ENCODE peak calls at places on chromosome 13, in six cellular contexts. One of them, this sample, is unnamed.

GRCh38 chr13:38045278-38046048 is 175.9 kb upstream of the TRPC4 start:
- DNase-seq in choroid plexus epithelial cell: peak; percentile 79
- DNase-seq in psoas muscle: no peak
- DNase-seq in AG04450: no peak
- DNase-seq in tibial artery: no peak
- DNase-seq in GM20000: no peak
- DNase-seq in this sample: no peak

GRCh38 chr13:31908696-31909386 is 122.7 kb upstream of the FRY start:
- DNase-seq in choroid plexus epithelial cell: no peak
- DNase-seq in psoas muscle: no peak
- DNase-seq in AG04450: no peak
- DNase-seq in tibial artery: no peak
- DNase-seq in GM20000: no peak
- DNase-seq in this sample: no peak

GRCh38 chr13:30004204-30004603 is 153.8 kb upstream of the UBL3 start:
- DNase-seq in choroid plexus epithelial cell: no peak
- DNase-seq in psoas muscle: no peak
- DNase-seq in AG04450: no peak
- DNase-seq in tibial artery: no peak
- DNase-seq in GM20000: no peak
- DNase-seq in this sample: no peak

GRCh38 chr13:77729502-77730221 is 32.2 kb downstream of the SLAIN1 start:
- DNase-seq in choroid plexus epithelial cell: no peak
- DNase-seq in psoas muscle: no peak
- DNase-seq in AG04450: no peak
- DNase-seq in tibial artery: no peak
- DNase-seq in GM20000: peak; percentile 45
- DNase-seq in this sample: no peak

GRCh38 chr13:62483774-62484173 is 1068.1 kb upstream of the PCDH20 start:
- DNase-seq in choroid plexus epithelial cell: peak; percentile 2
- DNase-seq in psoas muscle: no peak
- DNase-seq in AG04450: no peak
- DNase-seq in tibial artery: no peak
- DNase-seq in GM20000: no peak
- DNase-seq in this sample: no peak

GRCh38 chr13:82506805-82507404 is 1375.4 kb downstream of the SLITRK1 start:
- DNase-seq in choroid plexus epithelial cell: no peak
- DNase-seq in psoas muscle: no peak
- DNase-seq in AG04450: no peak
- DNase-seq in tibial artery: no peak
- DNase-seq in GM20000: no peak
- DNase-seq in this sample: no peak

GRCh38 chr13:43916828-43917227 is 37.1 kb downstream of the LACC1 start:
- DNase-seq in choroid plexus epithelial cell: no peak
- DNase-seq in psoas muscle: no peak
- DNase-seq in AG04450: no peak
- DNase-seq in tibial artery: no peak
- DNase-seq in GM20000: no peak
- DNase-seq in this sample: no peak

GRCh38 chr13:97242755-97243497 is 20.8 kb downstream of the MBNL2 start:
- DNase-seq in choroid plexus epithelial cell: no peak
- DNase-seq in psoas muscle: peak; percentile 46
- DNase-seq in AG04450: no peak
- DNase-seq in tibial artery: no peak
- DNase-seq in GM20000: no peak
- DNase-seq in this sample: no peak

GRCh38 chr13:20230913-20231838 is 943 bp downstream of the GJB6 start:
- DNase-seq in choroid plexus epithelial cell: no peak
- DNase-seq in psoas muscle: no peak
- DNase-seq in AG04450: no peak
- DNase-seq in tibial artery: no peak
- DNase-seq in GM20000: peak; percentile 42
- DNase-seq in this sample: no peak

GRCh38 chr13:58247080-58247479 is 615.5 kb downstream of the PCDH17 start:
- DNase-seq in choroid plexus epithelial cell: no peak
- DNase-seq in psoas muscle: no peak
- DNase-seq in AG04450: no peak
- DNase-seq in tibial artery: no peak
- DNase-seq in GM20000: no peak
- DNase-seq in this sample: no peak

GRCh38 chr13:112761701-112762689 is 72.2 kb downstream of the ATP11A start:
- DNase-seq in choroid plexus epithelial cell: peak; percentile 25
- DNase-seq in psoas muscle: peak; percentile 35
- DNase-seq in AG04450: no peak
- DNase-seq in tibial artery: no peak
- DNase-seq in GM20000: no peak
- DNase-seq in this sample: no peak

GRCh38 chr13:110812111-110812868 is 98.8 kb downstream of the ING1 start:
- DNase-seq in choroid plexus epithelial cell: peak; percentile 31
- DNase-seq in psoas muscle: no peak
- DNase-seq in AG04450: no peak
- DNase-seq in tibial artery: no peak
- DNase-seq in GM20000: no peak
- DNase-seq in this sample: no peak

GRCh38 chr13:76632388-76633044 is 253.7 kb downstream of the KCTD12 start:
- DNase-seq in choroid plexus epithelial cell: no peak
- DNase-seq in psoas muscle: no peak
- DNase-seq in AG04450: no peak
- DNase-seq in tibial artery: no peak
- DNase-seq in GM20000: no peak
- DNase-seq in this sample: no peak

GRCh38 chr13:44365008-44365407 is 8.6 kb upstream of the SERP2 start:
- DNase-seq in choroid plexus epithelial cell: peak; percentile 37
- DNase-seq in psoas muscle: no peak
- DNase-seq in AG04450: peak; percentile 10
- DNase-seq in tibial artery: no peak
- DNase-seq in GM20000: no peak
- DNase-seq in this sample: no peak

GRCh38 chr13:110873639-110874507 is 41.0 kb downstream of the ANKRD10 start:
- DNase-seq in choroid plexus epithelial cell: no peak
- DNase-seq in psoas muscle: no peak
- DNase-seq in AG04450: no peak
- DNase-seq in tibial artery: no peak
- DNase-seq in GM20000: no peak
- DNase-seq in this sample: no peak

GRCh38 chr13:102772042-102772425 is 1.6 kb downstream of the TEX30 start:
- DNase-seq in choroid plexus epithelial cell: no peak
- DNase-seq in psoas muscle: no peak
- DNase-seq in AG04450: no peak
- DNase-seq in tibial artery: no peak
- DNase-seq in GM20000: no peak
- DNase-seq in this sample: no peak

GRCh38 chr13:51879133-51879532 is 17.4 kb downstream of the CCDC70 start:
- DNase-seq in choroid plexus epithelial cell: no peak
- DNase-seq in psoas muscle: no peak
- DNase-seq in AG04450: no peak
- DNase-seq in tibial artery: no peak
- DNase-seq in GM20000: no peak
- DNase-seq in this sample: no peak

GRCh38 chr13:83780201-83780600 is 102.1 kb downstream of the SLITRK1 start:
- DNase-seq in choroid plexus epithelial cell: peak; percentile 76
- DNase-seq in psoas muscle: no peak
- DNase-seq in AG04450: no peak
- DNase-seq in tibial artery: no peak
- DNase-seq in GM20000: peak; percentile 2
- DNase-seq in this sample: no peak
- TF ChIP-seq CTCF in choroid plexus epithelial cell: peak; percentile 76
- TF ChIP-seq CTCF in psoas muscle: no peak
- TF ChIP-seq CTCF in AG04450: peak; percentile 55
- TF ChIP-seq CTCF in tibial artery: no peak
- TF ChIP-seq CTCF in GM20000: no peak
- TF ChIP-seq CTCF in this sample: no peak

DNA sequence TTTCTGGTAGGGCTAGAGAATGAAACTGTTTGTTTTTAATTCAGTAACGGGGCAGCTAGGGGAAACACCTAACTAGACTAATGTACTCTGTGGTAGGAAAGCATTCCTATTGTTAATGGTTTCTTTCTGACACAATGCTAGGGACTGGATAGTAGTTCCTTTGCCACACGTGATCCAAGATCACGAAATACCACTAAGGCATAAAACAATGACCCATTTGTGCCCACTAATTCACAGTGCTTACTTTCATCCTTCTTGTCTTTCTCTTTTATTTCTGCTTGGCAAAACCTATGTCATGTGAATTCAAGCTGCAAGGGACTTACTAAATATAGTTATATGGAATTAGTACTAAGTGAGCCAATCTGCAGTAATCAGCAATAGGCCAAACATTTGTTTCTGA is 834.1 kb upstream of the SLITRK6 start:
- DNase-seq in choroid plexus epithelial cell: no peak
- DNase-seq in psoas muscle: no peak
- DNase-seq in AG04450: no peak
- DNase-seq in tibial artery: no peak
- DNase-seq in GM20000: no peak
- DNase-seq in this sample: no peak
- TF ChIP-seq CTCF in choroid plexus epithelial cell: no peak
- TF ChIP-seq CTCF in psoas muscle: no peak
- TF ChIP-seq CTCF in AG04450: no peak
- TF ChIP-seq CTCF in tibial artery: no peak
- TF ChIP-seq CTCF in GM20000: no peak
- TF ChIP-seq CTCF in this sample: no peak

GRCh38 chr13:45472171-45472705 is 7.5 kb downstream of the COG3 start:
- DNase-seq in choroid plexus epithelial cell: peak; percentile 41
- DNase-seq in psoas muscle: no peak
- DNase-seq in AG04450: no peak
- DNase-seq in tibial artery: no peak
- DNase-seq in GM20000: no peak
- DNase-seq in this sample: no peak

GRCh38 chr13:45468676-45469075 is 3.9 kb downstream of the COG3 start:
- DNase-seq in choroid plexus epithelial cell: peak; percentile 31
- DNase-seq in psoas muscle: no peak
- DNase-seq in AG04450: no peak
- DNase-seq in tibial artery: no peak
- DNase-seq in GM20000: no peak
- DNase-seq in this sample: no peak

GRCh38 chr13:45474584-45475454 is 10.1 kb downstream of the COG3 start:
- DNase-seq in choroid plexus epithelial cell: no peak
- DNase-seq in psoas muscle: no peak
- DNase-seq in AG04450: no peak
- DNase-seq in tibial artery: no peak
- DNase-seq in GM20000: no peak
- DNase-seq in this sample: no peak

GRCh38 chr13:45473627-45474026 is 8.9 kb downstream of the COG3 start:
- DNase-seq in choroid plexus epithelial cell: peak; percentile 24
- DNase-seq in psoas muscle: no peak
- DNase-seq in AG04450: no peak
- DNase-seq in tibial artery: no peak
- DNase-seq in GM20000: no peak
- DNase-seq in this sample: no peak
- TF ChIP-seq CTCF in choroid plexus epithelial cell: peak; percentile 44
- TF ChIP-seq CTCF in psoas muscle: peak; percentile 8
- TF ChIP-seq CTCF in AG04450: peak; percentile 20
- TF ChIP-seq CTCF in tibial artery: no peak
- TF ChIP-seq CTCF in GM20000: peak; percentile 22
- TF ChIP-seq CTCF in this sample: no peak

GRCh38 chr13:28679628-28680027 is 20.7 kb downstream of the POMP start:
- DNase-seq in choroid plexus epithelial cell: peak; percentile 55
- DNase-seq in psoas muscle: no peak
- DNase-seq in AG04450: no peak
- DNase-seq in tibial artery: no peak
- DNase-seq in GM20000: no peak
- DNase-seq in this sample: no peak
- TF ChIP-seq CTCF in choroid plexus epithelial cell: peak; percentile 52
- TF ChIP-seq CTCF in psoas muscle: peak; percentile 26
- TF ChIP-seq CTCF in AG04450: peak; percentile 51
- TF ChIP-seq CTCF in tibial artery: peak; percentile 28
- TF ChIP-seq CTCF in GM20000: no peak
- TF ChIP-seq CTCF in this sample: no peak

DNA sequence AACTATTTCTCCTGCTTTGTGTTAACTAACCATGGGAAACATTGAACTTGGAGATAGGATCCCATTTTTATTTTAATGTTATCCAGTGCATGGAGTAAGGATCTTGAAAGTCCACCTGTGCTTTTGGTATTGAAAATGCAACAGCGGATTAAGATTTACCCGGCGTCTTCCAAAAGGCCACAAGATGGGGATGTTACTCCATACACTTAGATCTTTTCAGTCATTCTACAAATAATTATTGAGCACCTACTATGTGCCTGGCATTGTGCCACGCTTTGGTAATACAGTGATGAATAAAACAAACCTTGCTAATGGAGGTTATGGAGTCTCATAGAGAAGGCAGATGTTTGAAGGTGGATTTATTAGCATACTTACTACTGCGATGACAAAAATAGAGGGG is 56.9 kb downstream of the RFC3 start:
- DNase-seq in choroid plexus epithelial cell: no peak
- DNase-seq in psoas muscle: no peak
- DNase-seq in AG04450: no peak
- DNase-seq in tibial artery: no peak
- DNase-seq in GM20000: no peak
- DNase-seq in this sample: no peak
- TF ChIP-seq CTCF in choroid plexus epithelial cell: peak; percentile 29
- TF ChIP-seq CTCF in psoas muscle: no peak
- TF ChIP-seq CTCF in AG04450: peak; percentile 6
- TF ChIP-seq CTCF in tibial artery: no peak
- TF ChIP-seq CTCF in GM20000: no peak
- TF ChIP-seq CTCF in this sample: no peak

GRCh38 chr13:96020941-96021340 is 32.3 kb downstream of the UGGT2 start:
- DNase-seq in choroid plexus epithelial cell: no peak
- DNase-seq in psoas muscle: no peak
- DNase-seq in AG04450: no peak
- DNase-seq in tibial artery: no peak
- DNase-seq in GM20000: no peak
- DNase-seq in this sample: no peak

GRCh38 chr13:96025283-96025682 is 27.9 kb downstream of the UGGT2 start:
- DNase-seq in choroid plexus epithelial cell: peak; percentile 14
- DNase-seq in psoas muscle: no peak
- DNase-seq in AG04450: no peak
- DNase-seq in tibial artery: no peak
- DNase-seq in GM20000: no peak
- DNase-seq in this sample: no peak

GRCh38 chr13:96018135-96018534 is 35.1 kb downstream of the UGGT2 start:
- DNase-seq in choroid plexus epithelial cell: no peak
- DNase-seq in psoas muscle: no peak
- DNase-seq in AG04450: no peak
- DNase-seq in tibial artery: no peak
- DNase-seq in GM20000: no peak
- DNase-seq in this sample: no peak

DNA sequence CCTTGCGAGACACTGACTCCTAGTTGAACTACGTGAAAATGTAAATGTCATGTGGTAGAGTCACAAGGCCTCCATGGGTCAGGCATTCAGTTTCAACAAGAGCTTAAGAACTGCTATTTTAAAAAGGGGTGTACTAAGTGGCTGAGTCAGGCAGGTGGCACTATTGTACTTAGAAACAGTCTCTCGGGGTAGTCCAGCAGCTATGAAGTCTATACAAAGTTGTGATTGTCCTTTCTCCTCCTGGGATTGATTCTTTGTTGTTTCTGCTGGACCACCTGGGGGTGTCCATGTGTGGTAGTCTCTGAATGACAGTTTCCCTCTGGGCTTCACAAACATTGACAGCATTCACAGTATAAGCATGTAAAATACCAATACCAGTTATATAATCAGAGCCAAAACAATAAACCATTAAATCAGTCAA is 33.0 kb downstream of the UGGT2 start:
- DNase-seq in choroid plexus epithelial cell: peak; percentile 93
- DNase-seq in psoas muscle: no peak
- DNase-seq in AG04450: peak; percentile 27
- DNase-seq in tibial artery: no peak
- DNase-seq in GM20000: peak; percentile 54
- DNase-seq in this sample: no peak
- TF ChIP-seq CTCF in choroid plexus epithelial cell: peak; percentile 83
- TF ChIP-seq CTCF in psoas muscle: peak; percentile 63
- TF ChIP-seq CTCF in AG04450: peak; percentile 65
- TF ChIP-seq CTCF in tibial artery: peak; percentile 66
- TF ChIP-seq CTCF in GM20000: peak; percentile 27
- TF ChIP-seq CTCF in this sample: no peak